ENCODE peak calls at places on chromosomes 2 and 18, in eight cellular contexts. D, J, G, F, E, K, S and O are unnamed samples.

GRCh38 chr18:2415656-2416055 is 155.6 kb downstream of the METTL4 start:
- DNase-seq in D (no peak), J (no peak), G (no peak), F (no peak), E (no peak), K (no peak), S (no peak), O (no peak)

GRCh38 chr18:57846258-57846657 is 43.1 kb upstream of the ATP8B1 start:
- DNase-seq in D (peak), J (peak), G (peak), F (no peak), E (no peak), K (peak), S (no peak), O (no peak)

GRCh38 chr18:54089749-54090459 is 134.6 kb downstream of the MBD2 start:
- DNase-seq in D (no peak), J (no peak), G (no peak), F (no peak), E (no peak), K (no peak), S (no peak), O (no peak)

GRCh38 chr2:41116106-41116797 is 664.4 kb upstream of the SLC8A1 start:
- DNase-seq in D (no peak), J (peak), G (no peak), F (no peak), E (no peak), K (peak), S (no peak), O (no peak)

GRCh38 chr2:235577404-235578330 is 83.8 kb downstream of the AGAP1 start:
- DNase-seq in D (no peak), J (peak), G (no peak), F (no peak), E (no peak), K (peak), S (peak), O (no peak)

GRCh38 chr2:196239622-196240587 is 68.5 kb upstream of the STK17B start:
- DNase-seq in D (peak), J (peak), G (no peak), F (no peak), E (peak), K (peak), S (no peak), O (no peak)

GRCh38 chr18:69444221-69444620 is 43.5 kb downstream of the DOK6 start:
- DNase-seq in D (no peak), J (peak), G (no peak), F (no peak), E (no peak), K (no peak), S (no peak), O (no peak)

GRCh38 chr2:116953-117352 is 70.6 kb upstream of the FAM110C start:
- DNase-seq in D (no peak), J (no peak), G (no peak), F (no peak), E (no peak), K (no peak), S (no peak), O (no peak)

GRCh38 chr2:209638346-209638745 is 133.3 kb upstream of the UNC80 start:
- DNase-seq in D (peak), J (no peak), G (peak), F (no peak), E (peak), K (peak), S (no peak), O (no peak)

GRCh38 chr2:47735912-47736311 is 47.0 kb upstream of the MSH6 start:
- DNase-seq in D (no peak), J (no peak), G (no peak), F (no peak), E (no peak), K (no peak), S (no peak), O (no peak)
- TF ChIP-seq CTCF in D (no peak), J (no peak), G (no peak), F (no peak), E (no peak), K (no peak), S (no peak), O (no peak)

GRCh38 chr2:150548527-150548926 is 61.1 kb upstream of the RND3 start:
- DNase-seq in D (peak), J (no peak), G (peak), F (peak), E (no peak), K (peak), S (no peak), O (no peak)
- TF ChIP-seq CTCF in D (peak), J (peak), G (peak), F (peak), E (peak), K (peak), S (no peak), O (peak)

DNA sequence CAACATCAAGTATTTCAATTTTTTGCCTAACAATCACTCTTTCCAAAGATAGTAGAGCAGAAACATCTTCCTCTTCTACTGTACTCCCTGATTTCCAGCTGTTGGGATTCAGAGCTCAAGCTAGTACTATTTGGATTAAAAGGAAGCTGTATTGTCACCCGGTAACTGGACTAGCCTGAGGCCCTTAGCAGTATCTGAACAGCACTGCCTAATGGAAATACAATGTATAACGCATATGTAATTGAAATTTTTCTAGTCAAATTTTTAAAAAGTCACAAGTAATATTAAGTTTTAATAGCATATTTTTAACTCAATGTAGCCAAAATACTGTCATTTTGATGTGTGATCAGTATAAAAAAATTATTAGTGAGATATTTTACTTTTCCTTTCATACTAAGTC is 86.1 kb downstream of the COX7A2L start:
- DNase-seq in D (no peak), J (no peak), G (no peak), F (no peak), E (no peak), K (peak), S (no peak), O (no peak)
- TF ChIP-seq CTCF in D (peak), J (no peak), G (no peak), F (no peak), E (peak), K (peak), S (no peak), O (peak)

GRCh38 chr2:113028112-113028511 is 22.9 kb downstream of the IL36A start:
- DNase-seq in D (no peak), J (no peak), G (no peak), F (no peak), E (no peak), K (no peak), S (no peak), O (no peak)

GRCh38 chr2:113034016-113034415 is 18.7 kb downstream of the IL36B start:
- DNase-seq in D (no peak), J (no peak), G (no peak), F (no peak), E (no peak), K (no peak), S (no peak), O (no peak)

GRCh38 chr2:113036763-113037162 is 15.9 kb downstream of the IL36B start:
- DNase-seq in D (no peak), J (no peak), G (no peak), F (no peak), E (no peak), K (no peak), S (no peak), O (peak)

GRCh38 chr2:113027691-113028090 is 22.4 kb downstream of the IL36A start:
- DNase-seq in D (no peak), J (no peak), G (no peak), F (no peak), E (no peak), K (no peak), S (no peak), O (no peak)

DNA sequence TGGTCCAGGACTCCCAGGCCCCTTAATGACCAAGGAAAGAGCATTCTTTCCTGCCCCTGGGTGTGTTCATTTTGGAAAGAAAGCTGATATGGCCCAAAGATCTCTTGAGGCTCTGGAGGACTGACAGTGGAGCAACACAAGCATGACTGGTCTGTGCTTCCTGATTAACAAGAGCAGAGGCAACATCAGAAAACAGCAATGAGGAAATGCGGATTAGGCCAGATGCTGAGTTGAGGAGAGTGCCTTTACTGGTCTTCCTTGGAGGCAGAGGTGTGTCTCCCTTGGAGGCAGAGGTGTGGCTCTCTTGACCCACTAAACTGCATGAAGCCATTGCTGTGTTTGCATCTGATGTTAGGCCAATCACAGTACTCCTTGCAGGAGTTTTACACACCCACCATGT is 19.9 kb downstream of the IL36B start:
- DNase-seq in D (no peak), J (no peak), G (no peak), F (no peak), E (no peak), K (no peak), S (no peak), O (no peak)
- TF ChIP-seq CTCF in D (no peak), J (no peak), G (no peak), F (no peak), E (no peak), K (no peak), S (no peak), O (no peak)

DNA sequence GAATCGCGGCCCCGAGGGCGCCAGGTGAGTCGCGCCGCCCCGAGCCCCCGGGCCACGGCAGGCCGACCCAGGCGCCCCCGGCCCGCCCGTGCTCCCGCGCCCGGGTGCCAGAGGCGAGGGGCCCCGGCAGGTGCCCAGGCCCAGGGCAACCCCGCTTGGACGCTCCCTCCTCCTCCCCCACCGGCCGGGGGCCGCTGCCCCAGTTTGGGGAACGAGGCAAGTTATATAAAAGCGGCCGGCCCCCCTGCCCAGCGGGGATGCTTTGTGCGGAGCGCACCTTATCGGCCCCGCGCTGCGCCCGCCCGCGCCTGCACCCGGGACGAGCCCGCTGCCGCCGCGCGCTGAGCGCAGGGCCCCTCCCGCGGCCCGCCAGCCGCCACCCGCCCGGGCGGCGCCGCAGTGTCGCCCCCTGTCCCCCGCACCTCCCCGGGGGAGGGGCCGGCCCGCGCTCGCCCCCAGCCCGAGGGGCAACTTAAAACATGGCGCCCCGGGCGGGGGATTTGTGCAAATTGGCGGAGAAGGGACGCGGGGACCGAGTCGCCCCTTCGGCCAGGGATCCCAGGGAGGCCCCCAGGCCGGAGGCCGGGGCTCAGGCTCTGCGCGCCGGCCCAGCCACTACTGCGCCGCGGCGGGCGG is 643 bp downstream of the EPB41L3 start:
- DNase-seq in D (no peak), J (no peak), G (no peak), F (peak), E (no peak), K (no peak), S (peak), O (no peak)
- TF ChIP-seq CTCF in D (no peak), J (no peak), G (no peak), F (no peak), E (no peak), K (no peak), S (no peak), O (no peak)

GRCh38 chr18:60684843-60685513 is 312.4 kb upstream of the MC4R start:
- DNase-seq in D (no peak), J (peak), G (peak), F (no peak), E (peak), K (peak), S (no peak), O (no peak)
- TF ChIP-seq CTCF in D (peak), J (peak), G (peak), F (peak), E (peak), K (peak), S (peak), O (peak)

DNA sequence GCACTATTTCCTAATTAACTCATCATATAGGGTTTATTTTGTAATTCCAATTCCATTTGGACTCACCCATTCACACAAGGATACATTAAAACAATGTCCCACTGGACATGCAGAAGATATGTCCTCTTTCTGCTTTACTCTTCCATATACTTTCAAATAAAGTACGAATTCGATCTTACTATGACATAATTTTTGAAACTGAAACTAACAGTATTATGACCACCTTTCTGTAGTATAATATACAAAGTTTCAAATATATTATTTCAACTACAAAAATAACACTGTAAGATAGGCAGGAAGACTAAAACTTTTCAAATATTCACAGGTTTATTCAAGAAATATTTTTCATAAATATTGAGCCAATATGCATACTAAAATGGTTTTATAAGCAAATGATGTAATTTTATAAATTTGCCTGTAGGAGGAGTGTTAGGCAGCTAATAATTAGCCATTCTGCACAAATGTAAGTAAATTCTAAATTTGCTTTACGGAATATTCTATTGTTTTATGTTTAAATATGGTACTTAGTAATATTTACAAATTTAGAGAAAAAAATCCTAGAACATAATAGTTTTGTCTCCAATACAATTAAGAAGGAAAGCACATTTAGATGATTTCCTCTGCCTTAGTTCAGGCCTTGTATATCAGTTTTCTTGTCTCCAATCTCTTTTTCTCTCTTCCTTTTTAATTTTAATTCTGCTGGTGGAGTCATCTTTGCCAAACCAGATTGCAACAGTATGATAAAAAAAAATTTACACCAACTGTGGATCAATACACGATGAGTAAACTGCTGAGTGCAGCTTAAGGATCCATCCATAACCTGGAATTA is 85.9 kb downstream of the CERKL start:
- DNase-seq in D (no peak), J (peak), G (peak), F (no peak), E (no peak), K (peak), S (no peak), O (no peak)
- TF ChIP-seq CTCF in D (peak), J (peak), G (peak), F (peak), E (peak), K (peak), S (peak), O (peak)

DNA sequence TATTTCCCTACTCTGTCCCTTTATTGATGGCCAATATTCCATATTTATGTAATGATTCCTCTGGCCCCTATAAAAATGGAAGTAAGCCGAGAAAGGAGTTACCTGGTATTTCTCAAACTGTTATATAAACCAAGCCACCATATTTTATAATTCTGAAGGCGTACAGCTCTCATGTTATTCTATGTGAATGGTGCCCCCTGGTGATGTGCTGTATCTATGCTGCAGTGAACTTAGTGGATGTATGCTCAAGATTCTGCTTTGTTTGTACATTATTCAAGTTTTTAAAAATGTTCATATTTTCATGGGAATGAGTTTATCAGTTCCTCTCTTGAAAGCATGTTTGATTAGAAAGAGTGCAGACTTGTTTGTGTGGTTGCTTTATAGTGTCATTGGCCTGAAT is 194.5 kb upstream of the LRRTM1 start:
- DNase-seq in D (peak), J (peak), G (peak), F (no peak), E (peak), K (peak), S (peak), O (no peak)
- TF ChIP-seq CTCF in D (peak), J (peak), G (no peak), F (peak), E (peak), K (peak), S (peak), O (peak)

GRCh38 chr2:46230115-46230571 is 67.1 kb upstream of the EPAS1 start:
- DNase-seq in D (no peak), J (peak), G (peak), F (peak), E (no peak), K (peak), S (no peak), O (peak)
- TF ChIP-seq CTCF in D (no peak), J (peak), G (peak), F (no peak), E (peak), K (peak), S (no peak), O (peak)